ENCODE peak calls at places on chromosomes 2 and 18, in ten cellular contexts. One of them, this sample, is unnamed. For H3K4me1, the result is how much of the 10 kb centered on the place peaks cover.

GRCh38 chr2:7348761-7349160 is 431.5 kb downstream of the RNF144A start:
- DNase-seq in IMR-90: no peak
- DNase-seq in heart right ventricle: no peak
- DNase-seq in K562: no peak
- DNase-seq in GM12878: peak
- DNase-seq in uterus: no peak
- DNase-seq in right atrium auricular region: no peak
- DNase-seq in Panc1: no peak
- DNase-seq in adrenal gland: no peak
- DNase-seq in body of pancreas: no peak
- DNase-seq in this sample: no peak

GRCh38 chr2:157785866-157786662 is 90.1 kb downstream of the ACVR1 start:
- DNase-seq in IMR-90: peak
- DNase-seq in heart right ventricle: no peak
- DNase-seq in K562: no peak
- DNase-seq in GM12878: no peak
- DNase-seq in uterus: no peak
- DNase-seq in right atrium auricular region: no peak
- DNase-seq in Panc1: no peak
- DNase-seq in adrenal gland: no peak
- DNase-seq in body of pancreas: no peak
- DNase-seq in this sample: no peak

GRCh38 chr2:111623380-111623779 is 260.6 kb downstream of the ANAPC1 start:
- DNase-seq in IMR-90: no peak
- DNase-seq in heart right ventricle: no peak
- DNase-seq in K562: no peak
- DNase-seq in GM12878: no peak
- DNase-seq in uterus: no peak
- DNase-seq in right atrium auricular region: no peak
- DNase-seq in Panc1: no peak
- DNase-seq in adrenal gland: no peak
- DNase-seq in body of pancreas: no peak
- DNase-seq in this sample: no peak

GRCh38 chr18:22691988-22692710 is 241.0 kb upstream of the RBBP8 start:
- DNase-seq in IMR-90: peak
- DNase-seq in heart right ventricle: no peak
- DNase-seq in K562: no peak
- DNase-seq in GM12878: no peak
- DNase-seq in uterus: peak
- DNase-seq in right atrium auricular region: no peak
- DNase-seq in Panc1: no peak
- DNase-seq in adrenal gland: no peak
- DNase-seq in body of pancreas: no peak
- DNase-seq in this sample: no peak

GRCh38 chr2:8119782-8120551 is 561.9 kb upstream of the ID2 start:
- DNase-seq in IMR-90: peak
- DNase-seq in heart right ventricle: no peak
- DNase-seq in K562: no peak
- DNase-seq in GM12878: peak
- DNase-seq in uterus: no peak
- DNase-seq in right atrium auricular region: no peak
- DNase-seq in Panc1: no peak
- DNase-seq in adrenal gland: peak
- DNase-seq in body of pancreas: peak
- DNase-seq in this sample: peak

GRCh38 chr2:68411397-68412126 is 46.5 kb downstream of the PLEK start:
- DNase-seq in IMR-90: no peak
- DNase-seq in heart right ventricle: no peak
- DNase-seq in K562: no peak
- DNase-seq in GM12878: peak
- DNase-seq in uterus: no peak
- DNase-seq in right atrium auricular region: no peak
- DNase-seq in Panc1: no peak
- DNase-seq in adrenal gland: no peak
- DNase-seq in body of pancreas: no peak
- DNase-seq in this sample: no peak

GRCh38 chr2:74430502-74430901 is 9.0 kb downstream of the WDR54 start:
- DNase-seq in IMR-90: no peak
- DNase-seq in heart right ventricle: no peak
- DNase-seq in K562: no peak
- DNase-seq in GM12878: no peak
- DNase-seq in uterus: no peak
- DNase-seq in right atrium auricular region: no peak
- DNase-seq in Panc1: no peak
- DNase-seq in adrenal gland: no peak
- DNase-seq in body of pancreas: no peak
- DNase-seq in this sample: no peak

GRCh38 chr18:43869451-43870008 is 592.2 kb upstream of the SYT4 start:
- DNase-seq in IMR-90: peak
- DNase-seq in heart right ventricle: no peak
- DNase-seq in K562: no peak
- DNase-seq in GM12878: no peak
- DNase-seq in uterus: no peak
- DNase-seq in right atrium auricular region: no peak
- DNase-seq in Panc1: no peak
- DNase-seq in adrenal gland: no peak
- DNase-seq in body of pancreas: no peak
- DNase-seq in this sample: no peak

GRCh38 chr2:172465417-172466334 is 38.3 kb downstream of the ITGA6 start:
- DNase-seq in IMR-90: peak
- DNase-seq in heart right ventricle: peak
- DNase-seq in K562: peak
- DNase-seq in GM12878: no peak
- DNase-seq in uterus: peak
- DNase-seq in right atrium auricular region: peak
- DNase-seq in Panc1: peak
- DNase-seq in adrenal gland: peak
- DNase-seq in body of pancreas: peak
- DNase-seq in this sample: peak

GRCh38 chr2:172467382-172467781 is 40.0 kb downstream of the ITGA6 start:
- DNase-seq in IMR-90: no peak
- DNase-seq in heart right ventricle: no peak
- DNase-seq in K562: no peak
- DNase-seq in GM12878: no peak
- DNase-seq in uterus: no peak
- DNase-seq in right atrium auricular region: no peak
- DNase-seq in Panc1: no peak
- DNase-seq in adrenal gland: no peak
- DNase-seq in body of pancreas: no peak
- DNase-seq in this sample: no peak

GRCh38 chr2:172461591-172462392 is 34.4 kb downstream of the ITGA6 start:
- DNase-seq in IMR-90: peak
- DNase-seq in heart right ventricle: peak
- DNase-seq in K562: peak
- DNase-seq in GM12878: no peak
- DNase-seq in uterus: peak
- DNase-seq in right atrium auricular region: no peak
- DNase-seq in Panc1: no peak
- DNase-seq in adrenal gland: peak
- DNase-seq in body of pancreas: peak
- DNase-seq in this sample: peak

GRCh38 chr2:172462393-172463381 is 35.3 kb downstream of the ITGA6 start:
- DNase-seq in IMR-90: no peak
- DNase-seq in heart right ventricle: no peak
- DNase-seq in K562: no peak
- DNase-seq in GM12878: peak
- DNase-seq in uterus: no peak
- DNase-seq in right atrium auricular region: no peak
- DNase-seq in Panc1: no peak
- DNase-seq in adrenal gland: no peak
- DNase-seq in body of pancreas: no peak
- DNase-seq in this sample: no peak

DNA sequence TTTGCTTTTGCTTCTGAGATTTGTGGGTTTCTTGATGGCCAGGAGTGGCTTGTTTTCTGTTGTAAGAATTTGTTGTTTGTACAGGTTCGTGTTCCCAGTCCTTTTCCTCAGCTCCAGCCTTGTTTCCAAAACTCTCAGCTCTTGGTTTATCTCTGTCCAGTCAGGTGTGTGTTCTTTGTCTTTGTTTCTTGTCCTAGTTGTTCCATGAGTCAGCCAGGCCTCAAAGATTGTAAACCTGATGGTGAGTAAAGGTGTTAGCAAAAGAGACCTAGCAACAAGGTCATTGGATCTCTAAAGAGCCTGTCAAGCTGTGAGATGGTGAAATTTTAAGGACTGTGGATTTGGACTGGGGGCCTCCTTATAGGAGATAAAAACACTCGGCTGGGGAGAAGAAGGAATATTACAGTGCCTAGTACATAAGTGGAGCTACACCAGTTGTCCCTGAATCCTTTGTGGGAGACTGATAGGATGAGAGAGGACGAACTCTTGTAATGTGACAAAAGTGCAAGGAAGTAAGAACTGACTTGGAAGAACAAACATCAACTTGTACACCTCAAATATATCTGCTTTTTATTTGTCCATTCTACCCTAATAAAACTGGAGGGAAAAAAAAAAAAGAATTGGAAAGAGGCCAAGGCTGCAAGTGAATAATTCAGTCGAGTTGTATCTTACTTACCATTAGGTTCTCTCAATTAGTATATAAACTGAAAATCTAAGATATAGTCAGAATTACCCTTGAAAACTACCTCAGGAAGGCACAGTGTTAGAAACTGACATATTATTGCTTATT is 37.1 kb downstream of the ITGA6 start:
- DNase-seq in IMR-90: no peak
- DNase-seq in heart right ventricle: no peak
- DNase-seq in K562: no peak
- DNase-seq in GM12878: no peak
- DNase-seq in uterus: no peak
- DNase-seq in right atrium auricular region: no peak
- DNase-seq in Panc1: no peak
- DNase-seq in adrenal gland: no peak
- DNase-seq in body of pancreas: peak
- DNase-seq in this sample: no peak
- H3K4me3 ChIP-seq in IMR-90: no peak
- H3K4me3 ChIP-seq in heart right ventricle: no peak
- H3K4me3 ChIP-seq in K562: no peak
- H3K4me3 ChIP-seq in GM12878: no peak
- H3K4me3 ChIP-seq in uterus: no peak
- H3K4me3 ChIP-seq in right atrium auricular region: no peak
- H3K4me3 ChIP-seq in Panc1: no peak
- H3K4me3 ChIP-seq in adrenal gland: no peak
- H3K4me3 ChIP-seq in body of pancreas: no peak
- H3K4me3 ChIP-seq in this sample: no peak

DNA sequence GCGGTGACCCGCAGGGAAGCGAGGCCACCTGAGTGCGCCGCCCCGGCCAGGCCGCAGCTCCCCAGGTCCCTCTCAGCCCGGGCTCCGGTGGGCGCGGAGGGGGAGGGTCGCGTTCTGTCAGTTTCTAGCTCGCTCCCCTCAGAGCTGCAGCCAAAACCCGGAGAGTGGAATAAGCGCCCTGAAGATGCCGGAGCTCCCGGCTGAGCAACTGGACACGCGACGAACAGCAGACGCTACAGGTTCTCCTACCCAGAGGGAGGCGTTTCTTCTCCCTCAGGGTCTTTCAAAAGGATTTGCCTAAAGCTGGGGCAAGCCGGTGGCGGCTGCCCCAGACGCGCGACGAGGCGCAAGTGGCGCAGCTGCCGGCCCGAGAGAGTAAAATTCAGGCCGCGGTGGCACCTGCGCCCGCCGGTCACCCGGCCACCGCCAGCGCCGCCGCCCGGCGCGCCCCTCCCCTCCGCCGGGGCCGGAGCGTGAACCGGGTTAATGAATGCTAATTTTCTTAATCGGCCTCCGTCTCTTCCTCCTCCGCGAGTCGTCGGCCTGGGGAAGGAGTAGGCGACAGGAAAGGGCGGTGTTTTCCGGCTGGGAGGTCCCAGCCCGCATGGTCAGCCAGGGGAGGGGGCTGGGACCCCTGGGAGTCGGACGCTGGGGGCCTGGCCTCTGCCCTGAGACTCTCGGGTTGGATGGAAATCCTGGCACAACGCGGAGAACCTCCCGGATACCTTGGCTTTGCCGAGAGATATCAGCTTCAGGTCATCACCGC is 845 bp upstream of the CDC42EP3 start:
- DNase-seq in IMR-90: peak
- DNase-seq in heart right ventricle: peak
- DNase-seq in K562: peak
- DNase-seq in GM12878: no peak
- DNase-seq in uterus: peak
- DNase-seq in right atrium auricular region: no peak
- DNase-seq in Panc1: no peak
- DNase-seq in adrenal gland: peak
- DNase-seq in body of pancreas: peak
- DNase-seq in this sample: peak
- TF ChIP-seq CTCF in IMR-90: no peak
- TF ChIP-seq CTCF in heart right ventricle: peak
- TF ChIP-seq CTCF in K562: no peak
- TF ChIP-seq CTCF in GM12878: no peak
- TF ChIP-seq CTCF in uterus: no peak
- TF ChIP-seq CTCF in right atrium auricular region: peak
- TF ChIP-seq CTCF in Panc1: no peak
- TF ChIP-seq CTCF in adrenal gland: no peak
- TF ChIP-seq CTCF in body of pancreas: no peak
- TF ChIP-seq CTCF in this sample: no peak

DNA sequence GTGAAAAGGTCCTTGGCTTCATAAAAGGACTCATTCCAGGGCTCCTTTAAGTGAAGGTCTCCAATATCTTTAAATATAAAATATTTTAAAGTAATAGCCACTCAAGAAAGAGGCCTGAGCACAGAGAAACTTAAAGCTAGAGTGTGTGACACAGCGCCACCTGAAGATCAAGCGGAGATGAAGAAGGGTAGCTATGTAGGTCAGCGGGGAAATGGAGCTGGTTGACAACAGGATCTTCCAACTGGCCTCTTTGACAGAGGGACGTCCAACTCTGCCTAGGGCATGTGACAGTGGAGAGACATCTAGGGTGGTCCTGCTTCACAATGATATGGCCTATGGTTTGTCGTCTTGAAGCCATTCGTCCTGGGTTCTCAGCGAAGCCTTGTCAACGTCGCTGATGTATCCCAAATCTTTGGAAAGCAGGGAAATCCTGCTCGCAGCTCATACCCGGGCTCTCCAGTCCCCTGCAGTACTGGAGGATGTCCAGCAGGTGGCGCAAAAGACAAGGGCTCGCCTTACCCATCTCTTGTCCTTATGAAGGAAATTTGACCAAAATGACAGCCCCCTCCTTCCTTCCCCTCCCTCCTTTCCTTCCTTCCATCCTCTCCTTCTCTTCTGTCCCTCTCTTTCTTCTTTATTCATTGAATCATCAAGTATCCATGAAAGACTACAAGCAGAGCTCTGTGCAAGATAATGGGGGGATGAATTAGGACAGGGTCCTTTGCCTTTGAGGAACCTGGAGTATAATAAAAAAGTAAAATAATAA is 59.6 kb downstream of the LONRF2 start:
- DNase-seq in IMR-90: peak
- DNase-seq in heart right ventricle: peak
- DNase-seq in K562: peak
- DNase-seq in GM12878: no peak
- DNase-seq in uterus: peak
- DNase-seq in right atrium auricular region: peak
- DNase-seq in Panc1: peak
- DNase-seq in adrenal gland: peak
- DNase-seq in body of pancreas: peak
- DNase-seq in this sample: peak
- H3K4me1 ChIP-seq in IMR-90: under half
- H3K4me1 ChIP-seq in heart right ventricle: under half
- H3K4me1 ChIP-seq in K562: under half
- H3K4me1 ChIP-seq in GM12878: under half
- H3K4me1 ChIP-seq in uterus: under half
- H3K4me1 ChIP-seq in right atrium auricular region: under half
- H3K4me1 ChIP-seq in Panc1: under half
- H3K4me1 ChIP-seq in adrenal gland: under half
- H3K4me1 ChIP-seq in body of pancreas: under half
- H3K4me1 ChIP-seq in this sample: under half

DNA sequence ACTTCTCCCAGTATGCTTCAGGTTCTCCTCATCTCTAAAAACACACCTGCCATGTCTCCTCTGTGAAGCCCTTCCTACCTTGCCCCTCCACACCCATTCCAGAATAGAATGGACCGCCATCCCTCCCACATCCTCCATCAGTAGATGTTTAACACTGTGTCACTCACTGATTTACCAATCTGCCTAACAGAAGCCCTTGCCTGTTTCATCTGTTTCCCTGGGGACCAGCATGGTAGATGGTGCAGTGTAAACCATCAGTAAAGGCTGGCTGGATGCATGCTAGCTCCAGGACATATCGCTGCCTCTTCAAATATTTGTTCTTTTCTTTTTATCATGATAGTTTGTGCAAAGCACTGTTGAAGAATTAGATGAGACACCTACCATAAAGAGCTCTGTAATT is 271.4 kb downstream of the PIEZO2 start:
- DNase-seq in IMR-90: no peak
- DNase-seq in heart right ventricle: no peak
- DNase-seq in K562: no peak
- DNase-seq in GM12878: no peak
- DNase-seq in uterus: no peak
- DNase-seq in right atrium auricular region: no peak
- DNase-seq in Panc1: no peak
- DNase-seq in adrenal gland: no peak
- DNase-seq in body of pancreas: no peak
- DNase-seq in this sample: no peak
- H3K4me3 ChIP-seq in IMR-90: no peak
- H3K4me3 ChIP-seq in heart right ventricle: no peak
- H3K4me3 ChIP-seq in K562: no peak
- H3K4me3 ChIP-seq in GM12878: no peak
- H3K4me3 ChIP-seq in uterus: no peak
- H3K4me3 ChIP-seq in right atrium auricular region: no peak
- H3K4me3 ChIP-seq in Panc1: no peak
- H3K4me3 ChIP-seq in adrenal gland: no peak
- H3K4me3 ChIP-seq in body of pancreas: no peak
- H3K4me3 ChIP-seq in this sample: no peak

This sample was measured in testis.